ENCODE peak calls at places on chromosomes 13 and 19, in seven cellular contexts. One of them, this sample, is unnamed.

GRCh38 chr13:37277435-37278144 is 172.1 kb upstream of the CSNK1A1L start:
- DNase-seq in fibroblast of the aortic adventitia: peak; percentile 74
- DNase-seq in progenitor cell of endocrine pancreas: no peak
- DNase-seq in mesothelial cell of epicardium: no peak
- DNase-seq in CD8-positive, alpha-beta T cell: no peak
- DNase-seq in heart left ventricle: no peak
- DNase-seq in psoas muscle: no peak
- DNase-seq in this sample: no peak

GRCh38 chr13:89827552-89827951 is 1519.9 kb upstream of the MIR17HG start:
- DNase-seq in mesothelial cell of epicardium: no peak
- DNase-seq in fibroblast of the aortic adventitia: no peak
- DNase-seq in CD8-positive, alpha-beta T cell: no peak
- DNase-seq in psoas muscle: no peak
- DNase-seq in heart left ventricle: no peak
- DNase-seq in progenitor cell of endocrine pancreas: no peak
- DNase-seq in this sample: no peak

GRCh38 chr19:6677924-6678689 is 8.1 kb upstream of the TNFSF14 start:
- DNase-seq in heart left ventricle: no peak
- DNase-seq in psoas muscle: no peak
- DNase-seq in fibroblast of the aortic adventitia: no peak
- DNase-seq in progenitor cell of endocrine pancreas: peak; percentile 18
- DNase-seq in mesothelial cell of epicardium: no peak
- DNase-seq in CD8-positive, alpha-beta T cell: peak; percentile 37
- DNase-seq in this sample: no peak

GRCh38 chr13:35285677-35286076 is 190.8 kb downstream of the MAB21L1 start:
- DNase-seq in heart left ventricle: no peak
- DNase-seq in mesothelial cell of epicardium: no peak
- DNase-seq in fibroblast of the aortic adventitia: no peak
- DNase-seq in progenitor cell of endocrine pancreas: no peak
- DNase-seq in CD8-positive, alpha-beta T cell: no peak
- DNase-seq in psoas muscle: no peak
- DNase-seq in this sample: no peak

GRCh38 chr13:66415444-66415843 is 814.7 kb downstream of the PCDH9 start:
- DNase-seq in fibroblast of the aortic adventitia: no peak
- DNase-seq in psoas muscle: no peak
- DNase-seq in mesothelial cell of epicardium: no peak
- DNase-seq in CD8-positive, alpha-beta T cell: no peak
- DNase-seq in heart left ventricle: no peak
- DNase-seq in progenitor cell of endocrine pancreas: no peak
- DNase-seq in this sample: no peak

GRCh38 chr19:12580180-12580694 is 29.0 kb upstream of the ZNF564 start:
- DNase-seq in heart left ventricle: no peak
- DNase-seq in progenitor cell of endocrine pancreas: no peak
- DNase-seq in psoas muscle: no peak
- DNase-seq in CD8-positive, alpha-beta T cell: no peak
- DNase-seq in fibroblast of the aortic adventitia: no peak
- DNase-seq in mesothelial cell of epicardium: no peak
- DNase-seq in this sample: no peak

GRCh38 chr13:65855276-65855675 is 1374.9 kb downstream of the PCDH9 start:
- DNase-seq in psoas muscle: no peak
- DNase-seq in CD8-positive, alpha-beta T cell: no peak
- DNase-seq in mesothelial cell of epicardium: no peak
- DNase-seq in heart left ventricle: no peak
- DNase-seq in fibroblast of the aortic adventitia: peak; percentile 11
- DNase-seq in progenitor cell of endocrine pancreas: no peak
- DNase-seq in this sample: no peak

GRCh38 chr19:47209323-47210179 is 21.4 kb downstream of the BBC3 start:
- DNase-seq in psoas muscle: no peak
- DNase-seq in CD8-positive, alpha-beta T cell: no peak
- DNase-seq in progenitor cell of endocrine pancreas: no peak
- DNase-seq in heart left ventricle: peak; percentile 67
- DNase-seq in fibroblast of the aortic adventitia: no peak
- DNase-seq in mesothelial cell of epicardium: no peak
- DNase-seq in this sample: no peak

GRCh38 chr13:106736941-106737340 is 169.0 kb upstream of the ARGLU1 start:
- DNase-seq in mesothelial cell of epicardium: no peak
- DNase-seq in fibroblast of the aortic adventitia: no peak
- DNase-seq in psoas muscle: no peak
- DNase-seq in heart left ventricle: no peak
- DNase-seq in progenitor cell of endocrine pancreas: no peak
- DNase-seq in CD8-positive, alpha-beta T cell: no peak
- DNase-seq in this sample: no peak

GRCh38 chr19:18023596-18024212 is 15.7 kb downstream of the ARRDC2 start:
- DNase-seq in fibroblast of the aortic adventitia: no peak
- DNase-seq in psoas muscle: peak; percentile 94
- DNase-seq in progenitor cell of endocrine pancreas: no peak
- DNase-seq in heart left ventricle: peak; percentile 97
- DNase-seq in CD8-positive, alpha-beta T cell: peak; percentile 48
- DNase-seq in mesothelial cell of epicardium: no peak
- DNase-seq in this sample: no peak

GRCh38 chr13:111506131-111506530 is 185.7 kb downstream of the TEX29 start:
- DNase-seq in psoas muscle: no peak
- DNase-seq in CD8-positive, alpha-beta T cell: no peak
- DNase-seq in mesothelial cell of epicardium: no peak
- DNase-seq in heart left ventricle: no peak
- DNase-seq in progenitor cell of endocrine pancreas: no peak
- DNase-seq in fibroblast of the aortic adventitia: no peak
- DNase-seq in this sample: no peak

GRCh38 chr13:111470933-111471332 is 150.5 kb downstream of the TEX29 start:
- DNase-seq in CD8-positive, alpha-beta T cell: no peak
- DNase-seq in mesothelial cell of epicardium: no peak
- DNase-seq in progenitor cell of endocrine pancreas: no peak
- DNase-seq in psoas muscle: no peak
- DNase-seq in heart left ventricle: no peak
- DNase-seq in fibroblast of the aortic adventitia: no peak
- DNase-seq in this sample: no peak

GRCh38 chr13:113862766-113863510 is 938 bp downstream of the GAS6 start:
- DNase-seq in progenitor cell of endocrine pancreas: no peak
- DNase-seq in heart left ventricle: peak; percentile 72
- DNase-seq in psoas muscle: peak; percentile 70
- DNase-seq in CD8-positive, alpha-beta T cell: no peak
- DNase-seq in mesothelial cell of epicardium: no peak
- DNase-seq in fibroblast of the aortic adventitia: peak; percentile 41
- DNase-seq in this sample: peak; percentile 15

GRCh38 chr19:10230904-10231623 is at the start of gene S1PR2:
- DNase-seq in heart left ventricle: peak; percentile 92
- DNase-seq in psoas muscle: peak; percentile 88
- DNase-seq in CD8-positive, alpha-beta T cell: peak; percentile 47
- DNase-seq in progenitor cell of endocrine pancreas: peak; percentile 89
- DNase-seq in mesothelial cell of epicardium: peak; percentile 75
- DNase-seq in fibroblast of the aortic adventitia: peak; percentile 73
- DNase-seq in this sample: peak; percentile 68

GRCh38 chr13:110346661-110347067 is 39.6 kb downstream of the COL4A2 start:
- DNase-seq in progenitor cell of endocrine pancreas: no peak
- DNase-seq in mesothelial cell of epicardium: no peak
- DNase-seq in fibroblast of the aortic adventitia: no peak
- DNase-seq in CD8-positive, alpha-beta T cell: no peak
- DNase-seq in heart left ventricle: no peak
- DNase-seq in psoas muscle: no peak
- DNase-seq in this sample: no peak

GRCh38 chr13:20873348-20873747 is 29.2 kb downstream of the XPO4 start:
- DNase-seq in mesothelial cell of epicardium: no peak
- DNase-seq in fibroblast of the aortic adventitia: peak; percentile 63
- DNase-seq in heart left ventricle: no peak
- DNase-seq in psoas muscle: no peak
- DNase-seq in progenitor cell of endocrine pancreas: no peak
- DNase-seq in CD8-positive, alpha-beta T cell: no peak
- DNase-seq in this sample: no peak

GRCh38 chr19:12778020-12778904 is 2.9 kb upstream of the HOOK2 start:
- DNase-seq in psoas muscle: peak; percentile 83
- DNase-seq in heart left ventricle: peak; percentile 85
- DNase-seq in CD8-positive, alpha-beta T cell: no peak
- DNase-seq in mesothelial cell of epicardium: no peak
- DNase-seq in progenitor cell of endocrine pancreas: no peak
- DNase-seq in fibroblast of the aortic adventitia: peak; percentile 85
- DNase-seq in this sample: peak; percentile 43

GRCh38 chr13:111904166-111904565 is 162.8 kb upstream of the SOX1 start:
- DNase-seq in psoas muscle: no peak
- DNase-seq in progenitor cell of endocrine pancreas: no peak
- DNase-seq in heart left ventricle: no peak
- DNase-seq in mesothelial cell of epicardium: no peak
- DNase-seq in CD8-positive, alpha-beta T cell: no peak
- DNase-seq in fibroblast of the aortic adventitia: no peak
- DNase-seq in this sample: no peak

GRCh38 chr13:36718146-36718545 is 44.3 kb downstream of the SERTM1 start:
- DNase-seq in heart left ventricle: no peak
- DNase-seq in psoas muscle: no peak
- DNase-seq in CD8-positive, alpha-beta T cell: no peak
- DNase-seq in mesothelial cell of epicardium: no peak
- DNase-seq in fibroblast of the aortic adventitia: peak; percentile 73
- DNase-seq in progenitor cell of endocrine pancreas: no peak
- DNase-seq in this sample: no peak

GRCh38 chr19:39045506-39045905 is 13.2 kb upstream of the FBXO27 start:
- DNase-seq in psoas muscle: no peak
- DNase-seq in fibroblast of the aortic adventitia: no peak
- DNase-seq in progenitor cell of endocrine pancreas: no peak
- DNase-seq in mesothelial cell of epicardium: no peak
- DNase-seq in CD8-positive, alpha-beta T cell: no peak
- DNase-seq in heart left ventricle: no peak
- DNase-seq in this sample: no peak

GRCh38 chr13:44759723-44760360 is 183.7 kb upstream of the TSC22D1 start:
- DNase-seq in mesothelial cell of epicardium: no peak
- DNase-seq in heart left ventricle: no peak
- DNase-seq in fibroblast of the aortic adventitia: no peak
- DNase-seq in psoas muscle: peak; percentile 70
- DNase-seq in progenitor cell of endocrine pancreas: no peak
- DNase-seq in CD8-positive, alpha-beta T cell: no peak
- DNase-seq in this sample: no peak

GRCh38 chr19:16459680-16460079 is 12.1 kb downstream of the EPS15L1 start:
- DNase-seq in psoas muscle: no peak
- DNase-seq in fibroblast of the aortic adventitia: no peak
- DNase-seq in heart left ventricle: no peak
- DNase-seq in CD8-positive, alpha-beta T cell: no peak
- DNase-seq in progenitor cell of endocrine pancreas: no peak
- DNase-seq in mesothelial cell of epicardium: no peak
- DNase-seq in this sample: no peak

GRCh38 chr13:75635621-75636338 is at the start of gene LMO7:
- DNase-seq in mesothelial cell of epicardium: peak; percentile 34
- DNase-seq in fibroblast of the aortic adventitia: peak; percentile 49
- DNase-seq in CD8-positive, alpha-beta T cell: peak; percentile 19
- DNase-seq in heart left ventricle: peak; percentile 60
- DNase-seq in psoas muscle: peak; percentile 74
- DNase-seq in progenitor cell of endocrine pancreas: peak; percentile 49
- DNase-seq in this sample: peak; percentile 41

GRCh38 chr19:34323433-34324204 is 41.4 kb upstream of the GPI start:
- DNase-seq in fibroblast of the aortic adventitia: no peak
- DNase-seq in heart left ventricle: no peak
- DNase-seq in CD8-positive, alpha-beta T cell: no peak
- DNase-seq in psoas muscle: no peak
- DNase-seq in progenitor cell of endocrine pancreas: no peak
- DNase-seq in mesothelial cell of epicardium: no peak
- DNase-seq in this sample: no peak

GRCh38 chr19:40718774-40719391 is 2.0 kb downstream of the ITPKC start:
- DNase-seq in fibroblast of the aortic adventitia: peak; percentile 44
- DNase-seq in progenitor cell of endocrine pancreas: peak; percentile 51
- DNase-seq in heart left ventricle: peak; percentile 64
- DNase-seq in CD8-positive, alpha-beta T cell: no peak
- DNase-seq in psoas muscle: peak; percentile 88
- DNase-seq in mesothelial cell of epicardium: no peak
- DNase-seq in this sample: no peak

GRCh38 chr13:81031996-81032395 is 691.1 kb upstream of the SPRY2 start:
- DNase-seq in mesothelial cell of epicardium: no peak
- DNase-seq in heart left ventricle: no peak
- DNase-seq in CD8-positive, alpha-beta T cell: no peak
- DNase-seq in fibroblast of the aortic adventitia: no peak
- DNase-seq in psoas muscle: no peak
- DNase-seq in progenitor cell of endocrine pancreas: no peak
- DNase-seq in this sample: no peak
- TF ChIP-seq CTCF in mesothelial cell of epicardium: no peak
- TF ChIP-seq CTCF in heart left ventricle: no peak
- TF ChIP-seq CTCF in CD8-positive, alpha-beta T cell: no peak
- TF ChIP-seq CTCF in fibroblast of the aortic adventitia: no peak
- TF ChIP-seq CTCF in psoas muscle: no peak
- TF ChIP-seq CTCF in progenitor cell of endocrine pancreas: no peak
- TF ChIP-seq CTCF in this sample: no peak

GRCh38 chr13:31046711-31047279 is 114.3 kb downstream of the TEX26 start:
- DNase-seq in mesothelial cell of epicardium: no peak
- DNase-seq in fibroblast of the aortic adventitia: peak; percentile 22
- DNase-seq in psoas muscle: no peak
- DNase-seq in CD8-positive, alpha-beta T cell: no peak
- DNase-seq in progenitor cell of endocrine pancreas: no peak
- DNase-seq in heart left ventricle: peak; percentile 45
- DNase-seq in this sample: no peak

GRCh38 chr13:31043891-31044657 is 111.6 kb downstream of the TEX26 start:
- DNase-seq in progenitor cell of endocrine pancreas: peak; percentile 63
- DNase-seq in heart left ventricle: peak; percentile 77
- DNase-seq in psoas muscle: peak; percentile 81
- DNase-seq in CD8-positive, alpha-beta T cell: peak; percentile 74
- DNase-seq in mesothelial cell of epicardium: peak; percentile 61
- DNase-seq in fibroblast of the aortic adventitia: peak; percentile 86
- DNase-seq in this sample: peak; percentile 61

GRCh38 chr13:31042501-31043165 is 110.2 kb downstream of the TEX26 start:
- DNase-seq in fibroblast of the aortic adventitia: no peak
- DNase-seq in CD8-positive, alpha-beta T cell: no peak
- DNase-seq in progenitor cell of endocrine pancreas: no peak
- DNase-seq in heart left ventricle: no peak
- DNase-seq in mesothelial cell of epicardium: no peak
- DNase-seq in psoas muscle: no peak
- DNase-seq in this sample: no peak

GRCh38 chr13:31045621-31046081 is 113.2 kb downstream of the TEX26 start:
- DNase-seq in CD8-positive, alpha-beta T cell: peak; percentile 43
- DNase-seq in fibroblast of the aortic adventitia: peak; percentile 92
- DNase-seq in heart left ventricle: no peak
- DNase-seq in psoas muscle: peak; percentile 54
- DNase-seq in progenitor cell of endocrine pancreas: no peak
- DNase-seq in mesothelial cell of epicardium: no peak
- DNase-seq in this sample: no peak

GRCh38 chr13:31044658-31045620 is 112.5 kb downstream of the TEX26 start:
- DNase-seq in mesothelial cell of epicardium: no peak
- DNase-seq in fibroblast of the aortic adventitia: no peak
- DNase-seq in psoas muscle: no peak
- DNase-seq in progenitor cell of endocrine pancreas: no peak
- DNase-seq in CD8-positive, alpha-beta T cell: no peak
- DNase-seq in heart left ventricle: no peak
- DNase-seq in this sample: no peak
- TF ChIP-seq CTCF in mesothelial cell of epicardium: peak; percentile 6
- TF ChIP-seq CTCF in fibroblast of the aortic adventitia: no peak
- TF ChIP-seq CTCF in psoas muscle: no peak
- TF ChIP-seq CTCF in progenitor cell of endocrine pancreas: no peak
- TF ChIP-seq CTCF in CD8-positive, alpha-beta T cell: no peak
- TF ChIP-seq CTCF in heart left ventricle: no peak
- TF ChIP-seq CTCF in this sample: peak; percentile 7

DNA sequence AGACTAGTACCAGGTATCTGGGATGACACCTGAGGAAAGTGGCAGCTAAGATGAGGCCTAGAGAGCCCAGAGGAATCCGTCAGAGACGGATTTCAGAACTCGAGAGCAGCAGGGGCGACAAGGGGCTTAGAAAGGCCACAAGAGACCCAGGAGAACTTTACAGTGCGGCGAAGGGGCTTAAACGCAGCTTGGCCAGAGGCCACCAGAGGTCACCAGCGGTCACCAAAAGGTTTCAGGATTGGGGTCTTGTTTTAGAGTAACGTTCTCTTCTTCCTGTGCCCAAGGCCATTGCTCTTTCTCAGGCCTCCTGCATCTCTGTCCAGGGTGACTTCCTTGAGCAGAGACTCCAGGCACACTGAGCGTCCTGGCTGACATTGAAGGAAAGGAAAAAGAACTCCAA is 2.2 kb downstream of the ZSCAN22 start:
- DNase-seq in fibroblast of the aortic adventitia: no peak
- DNase-seq in psoas muscle: no peak
- DNase-seq in CD8-positive, alpha-beta T cell: no peak
- DNase-seq in mesothelial cell of epicardium: no peak
- DNase-seq in progenitor cell of endocrine pancreas: peak; percentile 28
- DNase-seq in heart left ventricle: no peak
- DNase-seq in this sample: no peak
- TF ChIP-seq CTCF in fibroblast of the aortic adventitia: no peak
- TF ChIP-seq CTCF in psoas muscle: no peak
- TF ChIP-seq CTCF in CD8-positive, alpha-beta T cell: no peak
- TF ChIP-seq CTCF in mesothelial cell of epicardium: no peak
- TF ChIP-seq CTCF in progenitor cell of endocrine pancreas: peak; percentile 60
- TF ChIP-seq CTCF in heart left ventricle: no peak
- TF ChIP-seq CTCF in this sample: no peak

GRCh38 chr19:50794074-50794777 is 4.0 kb downstream of the ACP4 start:
- DNase-seq in fibroblast of the aortic adventitia: no peak
- DNase-seq in mesothelial cell of epicardium: no peak
- DNase-seq in heart left ventricle: no peak
- DNase-seq in psoas muscle: no peak
- DNase-seq in CD8-positive, alpha-beta T cell: no peak
- DNase-seq in progenitor cell of endocrine pancreas: no peak
- DNase-seq in this sample: no peak
- TF ChIP-seq CTCF in fibroblast of the aortic adventitia: no peak
- TF ChIP-seq CTCF in mesothelial cell of epicardium: no peak
- TF ChIP-seq CTCF in heart left ventricle: no peak
- TF ChIP-seq CTCF in psoas muscle: no peak
- TF ChIP-seq CTCF in CD8-positive, alpha-beta T cell: no peak
- TF ChIP-seq CTCF in progenitor cell of endocrine pancreas: peak; percentile 38
- TF ChIP-seq CTCF in this sample: no peak

This sample was measured in natural killer cell.